ENCODE peak calls at places on chromosomes 13 and 19, in five cellular contexts. A is K562, T is stomach, L is ovary, D is GM12878. Q is an unnamed sample. For H3K27me3, the result is how much of the 10 kb centered on the place peaks cover.

GRCh38 chr13:83355042-83355441 is 527.2 kb downstream of the SLITRK1 start:
- DNase-seq in A (no peak), T (no peak), L (no peak), D (no peak), Q (no peak)

GRCh38 chr13:63190219-63190618 is 1774.6 kb upstream of the PCDH20 start:
- DNase-seq in A (no peak), T (no peak), L (no peak), D (no peak), Q (no peak)

GRCh38 chr13:109745060-109745459 is 41.3 kb downstream of the IRS2 start:
- DNase-seq in A (no peak), T (no peak), L (no peak), D (no peak), Q (no peak)

GRCh38 chr13:65929436-65929835 is 1300.7 kb downstream of the PCDH9 start:
- DNase-seq in A (no peak), T (no peak), L (no peak), D (no peak), Q (no peak)

GRCh38 chr13:51255556-51255955 is 33.4 kb downstream of the FAM124A start:
- DNase-seq in A (no peak), T (no peak), L (no peak), D (no peak), Q (no peak)

GRCh38 chr13:30496147-30496546 is 30.4 kb upstream of the HMGB1 start:
- DNase-seq in A (no peak), T (no peak), L (no peak), D (no peak), Q (no peak)

GRCh38 chr13:49428041-49428763 is 15.7 kb downstream of the CAB39L start:
- DNase-seq in A (no peak), T (no peak), L (no peak), D (no peak), Q (no peak)

GRCh38 chr19:17049711-17050280 is 23.2 kb upstream of the CPAMD8 start:
- DNase-seq in A (no peak), T (no peak), L (no peak), D (no peak), Q (no peak)

GRCh38 chr19:48630289-48631036 is 6.7 kb downstream of the DBP start:
- DNase-seq in A (no peak), T (peak), L (peak), D (no peak), Q (no peak)

GRCh38 chr13:53197424-53197823 is 168.8 kb downstream of the OLFM4 start:
- DNase-seq in A (no peak), T (no peak), L (no peak), D (no peak), Q (no peak)

GRCh38 chr13:90498096-90498495 is 849.4 kb upstream of the MIR17HG start:
- DNase-seq in A (no peak), T (no peak), L (no peak), D (no peak), Q (no peak)

GRCh38 chr19:9956956-9957355 is 20.6 kb upstream of the OLFM2 start:
- DNase-seq in A (no peak), T (no peak), L (no peak), D (no peak), Q (no peak)

GRCh38 chr13:24652346-24652745 is 27.9 kb upstream of the ATP12A start:
- DNase-seq in A (no peak), T (no peak), L (no peak), D (no peak), Q (no peak)

GRCh38 chr19:2302319-2303208 is 5.4 kb downstream of the LINGO3 start:
- DNase-seq in A (peak), T (peak), L (no peak), D (no peak), Q (no peak)

GRCh38 chr19:44718441-44719261 is 19.7 kb downstream of the CEACAM16 start:
- DNase-seq in A (no peak), T (peak), L (peak), D (no peak), Q (no peak)

GRCh38 chr19:9309974-9310446 is 372 bp upstream of the ZNF699 start:
- DNase-seq in A (peak), T (peak), L (peak), D (no peak), Q (peak)

GRCh38 chr13:88656751-88657150 is 985.6 kb downstream of the SLITRK5 start:
- DNase-seq in A (no peak), T (no peak), L (no peak), D (no peak), Q (no peak)

GRCh38 chr13:42654760-42655159 is 80.8 kb downstream of the TNFSF11 start:
- DNase-seq in A (no peak), T (no peak), L (no peak), D (no peak), Q (no peak)

GRCh38 chr13:113616991-113617749 is 32.6 kb downstream of the TFDP1 start:
- DNase-seq in A (no peak), T (peak), L (no peak), D (no peak), Q (no peak)

GRCh38 chr13:20721454-20722357 is 18.2 kb downstream of the IL17D start:
- DNase-seq in A (peak), T (peak), L (peak), D (no peak), Q (peak)

GRCh38 chr19:39502640-39503417 is 4.1 kb downstream of the DLL3 start:
- DNase-seq in A (peak), T (peak), L (peak), D (no peak), Q (no peak)

GRCh38 chr19:33772102-33772857 is 24.4 kb upstream of the KCTD15 start:
- DNase-seq in A (no peak), T (no peak), L (no peak), D (no peak), Q (no peak)

GRCh38 chr19:48814895-48815294 is 4.1 kb upstream of the BCAT2 start:
- DNase-seq in A (no peak), T (no peak), L (no peak), D (no peak), Q (no peak)

GRCh38 chr19:32652893-32653625 is 21.9 kb downstream of the ANKRD27 start:
- DNase-seq in A (no peak), T (peak), L (peak), D (no peak), Q (peak)

GRCh38 chr19:46423194-46423593 is 5.5 kb downstream of the PNMA8C start:
- DNase-seq in A (no peak), T (no peak), L (no peak), D (no peak), Q (no peak)

GRCh38 chr19:35316560-35316959 is 12.4 kb upstream of the CD22 start:
- DNase-seq in A (no peak), T (no peak), L (no peak), D (no peak), Q (no peak)
- TF ChIP-seq EP300 in A (no peak), T (no peak), L (no peak), D (no peak), Q (no peak)

GRCh38 chr19:51477343-51477742 is 996 bp upstream of the CEACAM18 start:
- DNase-seq in A (no peak), T (no peak), L (no peak), D (no peak), Q (no peak)

GRCh38 chr19:51480590-51480989 is 2.3 kb downstream of the CEACAM18 start:
- DNase-seq in A (peak), T (no peak), L (no peak), D (no peak), Q (no peak)

GRCh38 chr19:51476164-51476563 is 2.2 kb upstream of the CEACAM18 start:
- DNase-seq in A (no peak), T (no peak), L (no peak), D (no peak), Q (no peak)

GRCh38 chr19:51479531-51480331 is 1.4 kb downstream of the CEACAM18 start:
- DNase-seq in A (no peak), T (no peak), L (no peak), D (no peak), Q (no peak)

DNA sequence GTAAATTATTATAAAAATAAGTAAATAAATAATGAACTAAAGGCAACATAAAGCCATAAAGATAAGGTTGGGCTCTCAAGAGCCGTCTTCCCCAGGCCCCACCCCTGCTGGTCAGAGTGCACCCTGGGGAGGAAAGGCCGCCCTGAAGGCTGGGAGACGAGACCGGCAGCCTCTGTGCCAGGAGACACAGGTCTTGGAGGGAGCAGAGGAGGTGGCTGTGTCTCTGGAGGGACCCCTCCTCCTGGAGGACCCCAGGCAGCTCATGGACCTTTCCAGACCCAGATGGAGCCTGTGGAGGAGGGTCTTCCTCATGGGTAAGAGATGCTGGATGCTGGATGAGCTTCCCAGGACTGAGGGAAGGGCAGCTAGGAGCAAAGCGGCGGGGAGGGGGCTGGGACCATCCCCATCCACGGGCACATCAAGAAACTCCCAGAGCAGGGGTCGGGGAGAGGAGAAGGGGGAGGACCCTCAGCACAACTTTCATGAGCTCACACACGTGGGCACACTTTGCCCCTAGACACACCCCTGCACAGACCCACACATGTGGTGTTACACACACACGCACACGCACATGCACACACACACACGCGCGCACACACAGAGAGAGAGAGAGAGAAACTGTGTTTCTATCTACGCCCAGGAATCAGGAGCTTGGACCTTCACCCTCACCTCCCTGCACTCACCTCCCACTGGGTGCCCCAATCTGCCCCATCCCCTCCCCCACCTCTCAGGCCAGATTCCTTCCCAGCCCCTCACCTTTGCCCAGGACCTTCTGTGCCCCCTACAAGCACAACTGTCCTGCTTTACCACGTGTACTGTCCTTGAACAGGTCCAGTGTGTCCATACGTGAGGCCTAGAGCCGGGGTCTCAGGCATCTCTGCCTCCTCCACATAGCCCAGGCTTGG is at the start of gene CEACAM18:
- DNase-seq in A (peak), T (no peak), L (no peak), D (no peak), Q (no peak)
- H3K27me3 ChIP-seq in A (under half), T (under half), L (under half), D (under half), Q (under half)

GRCh38 chr19:30718728-30719127 is 346.5 kb downstream of the ZNF536 start:
- DNase-seq in A (no peak), T (no peak), L (no peak), D (no peak), Q (no peak)
- TF ChIP-seq EP300 in A (no peak), T (no peak), L (no peak), D (no peak), Q (no peak)

GRCh38 chr19:42422092-42422575 is 5.1 kb downstream of the LIPE start:
- DNase-seq in A (no peak), T (no peak), L (no peak), D (no peak), Q (no peak)

GRCh38 chr19:42423462-42424344 is 3.5 kb downstream of the LIPE start:
- DNase-seq in A (no peak), T (peak), L (peak), D (no peak), Q (peak)

GRCh38 chr19:42424345-42424707 is 2.9 kb downstream of the LIPE start:
- DNase-seq in A (no peak), T (no peak), L (no peak), D (no peak), Q (no peak)

GRCh38 chr19:42421591-42422031 is 5.6 kb downstream of the LIPE start:
- DNase-seq in A (no peak), T (peak), L (no peak), D (no peak), Q (no peak)

GRCh38 chr19:42422576-42423461 is 4.4 kb downstream of the LIPE start:
- DNase-seq in A (no peak), T (no peak), L (peak), D (no peak), Q (no peak)
- H3K27me3 ChIP-seq in A (under half), T (under half), L (under half), D (under half), Q (under half)

GRCh38 chr13:80173224-80173623 is 167.7 kb downstream of the SPRY2 start:
- DNase-seq in A (no peak), T (no peak), L (no peak), D (no peak), Q (peak)

GRCh38 chr13:80171096-80171495 is 169.8 kb downstream of the SPRY2 start:
- DNase-seq in A (no peak), T (no peak), L (no peak), D (no peak), Q (no peak)

GRCh38 chr13:80164451-80164850 is 176.5 kb downstream of the SPRY2 start:
- DNase-seq in A (no peak), T (no peak), L (no peak), D (no peak), Q (no peak)

GRCh38 chr13:80166352-80166751 is 174.6 kb downstream of the SPRY2 start:
- DNase-seq in A (no peak), T (no peak), L (no peak), D (no peak), Q (no peak)

DNA sequence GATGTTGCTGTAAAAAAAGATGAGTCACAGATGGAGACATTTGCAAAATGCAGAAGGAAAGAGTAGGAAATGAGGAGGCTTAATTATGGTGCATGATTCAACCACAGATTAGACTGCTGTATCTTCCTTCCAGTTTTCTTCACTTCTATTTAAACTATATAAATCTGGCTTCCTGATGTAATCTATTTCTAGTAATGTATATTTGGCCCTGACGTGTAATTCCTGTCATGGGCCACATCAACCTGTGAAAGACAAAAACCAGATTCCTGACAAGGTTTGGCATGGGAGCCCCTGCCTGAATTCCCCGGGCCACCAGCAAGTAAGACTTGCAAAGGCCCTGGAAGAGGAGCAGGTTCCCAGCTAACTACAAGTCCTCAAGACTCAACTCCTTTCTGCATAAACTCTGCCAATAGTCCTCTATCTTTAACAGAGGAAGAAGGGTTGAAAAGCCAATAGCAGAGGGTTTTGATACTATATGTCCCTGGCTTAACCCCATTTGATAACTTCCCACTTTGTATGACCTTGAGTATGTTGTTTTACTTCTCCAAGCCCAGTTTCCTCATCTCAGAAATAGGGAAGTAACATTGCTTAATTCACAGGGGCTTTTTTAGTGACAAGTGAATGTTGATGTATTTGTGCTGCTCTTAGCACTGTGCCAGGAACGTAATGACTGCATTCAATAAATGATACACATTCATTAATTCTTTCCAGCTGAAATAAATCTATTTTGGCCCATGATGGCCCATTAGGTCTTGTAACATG is 172.7 kb downstream of the SPRY2 start:
- DNase-seq in A (no peak), T (no peak), L (no peak), D (no peak), Q (no peak)
- TF ChIP-seq EP300 in A (no peak), T (no peak), L (no peak), D (no peak), Q (peak)

DNA sequence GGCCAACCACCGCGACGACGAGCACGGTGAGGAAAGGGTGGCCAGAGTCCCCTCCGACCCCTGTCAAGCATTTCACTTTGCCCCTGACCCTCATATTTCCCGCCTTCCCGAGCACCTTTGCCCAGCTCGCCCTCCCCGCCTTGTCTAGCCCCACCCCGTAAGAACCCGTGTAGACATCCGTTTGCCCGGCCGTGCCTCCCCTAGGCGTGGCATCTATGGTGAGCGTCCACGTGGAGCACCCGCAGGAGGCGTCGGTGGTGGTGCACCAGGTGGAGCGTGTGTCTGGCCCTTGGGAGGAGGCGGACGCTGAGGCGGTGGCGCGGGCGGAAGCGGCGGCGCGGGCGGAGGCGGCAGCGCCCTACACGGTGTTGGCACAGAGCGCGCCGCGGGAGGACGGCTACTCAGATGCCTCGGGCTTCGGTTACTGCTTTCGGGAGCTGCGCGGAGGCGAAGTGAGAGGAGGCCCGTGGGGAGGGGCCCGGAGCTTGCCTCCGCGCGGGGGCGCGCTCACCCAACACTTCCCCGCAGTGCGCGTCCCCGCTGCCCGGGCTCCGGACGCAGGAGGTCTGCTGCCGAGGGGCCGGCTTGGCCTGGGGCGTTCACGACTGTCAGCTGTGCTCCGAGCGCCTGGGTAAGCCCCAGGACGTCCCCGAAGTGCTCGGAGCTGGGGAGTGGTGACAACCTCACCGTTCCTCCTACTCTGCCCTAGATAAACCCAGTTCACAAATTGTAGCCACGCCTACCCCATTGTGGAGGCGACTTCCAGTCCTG is 4.2 kb downstream of the LTBP4 start:
- DNase-seq in A (peak), T (peak), L (peak), D (peak), Q (no peak)
- H3K27me3 ChIP-seq in A (under half), T (under half), L (under half), D (under half), Q (under half)

GRCh38 chr19:53394522-53394973 is 401 bp upstream of the ZNF765 start:
- DNase-seq in A (peak), T (peak), L (peak), D (peak), Q (no peak)

GRCh38 chr19:53389591-53390377 is 5.2 kb upstream of the ZNF765 start:
- DNase-seq in A (peak), T (no peak), L (peak), D (no peak), Q (no peak)

GRCh38 chr19:53394974-53395839 is at the start of gene ZNF765:
- DNase-seq in A (peak), T (peak), L (peak), D (peak), Q (peak)
- TF ChIP-seq EP300 in A (no peak), T (no peak), L (no peak), D (no peak), Q (no peak)

GRCh38 chr19:12882589-12882988 is 1.3 kb upstream of the DNASE2 start:
- DNase-seq in A (no peak), T (no peak), L (no peak), D (no peak), Q (no peak)
- H3K27me3 ChIP-seq in A (under half), T (under half), L (under half), D (under half), Q (under half)

DNA sequence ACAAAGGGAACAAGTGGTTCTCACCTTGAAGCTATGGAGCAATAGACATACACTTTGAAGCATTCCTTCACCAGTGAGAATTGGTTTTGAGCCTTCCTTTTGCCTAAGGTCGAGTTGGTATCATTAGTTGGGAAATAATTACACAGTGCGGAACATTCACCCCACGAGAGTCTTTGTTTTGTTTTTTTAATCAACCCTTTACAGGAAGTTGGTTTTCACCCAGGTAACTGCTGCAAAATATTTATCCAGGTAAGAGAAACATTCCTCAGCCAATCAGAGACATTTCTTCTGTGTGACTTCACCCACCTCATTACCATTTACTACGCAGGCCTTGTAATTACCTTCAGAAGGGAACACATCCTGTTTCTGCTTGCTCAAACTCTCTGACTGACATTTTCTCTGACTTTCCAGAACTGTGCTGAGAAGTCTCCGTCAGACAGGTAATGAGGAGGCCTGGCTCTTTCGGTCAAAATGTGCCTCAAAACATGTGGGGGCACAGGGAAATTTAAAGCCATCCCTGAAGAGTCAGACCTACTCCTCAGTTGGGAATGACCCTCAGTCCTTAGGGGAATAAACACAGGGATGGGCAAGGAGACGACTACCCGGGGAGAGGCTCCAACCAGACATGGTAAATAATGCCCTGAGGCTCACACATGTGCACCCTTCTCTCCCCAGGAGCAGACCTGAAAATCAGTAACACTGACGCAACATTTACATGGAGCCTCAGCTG is 22.7 kb upstream of the SERP2 start:
- DNase-seq in A (no peak), T (no peak), L (no peak), D (no peak), Q (no peak)
- TF ChIP-seq EP300 in A (no peak), T (no peak), L (no peak), D (no peak), Q (no peak)

DNA sequence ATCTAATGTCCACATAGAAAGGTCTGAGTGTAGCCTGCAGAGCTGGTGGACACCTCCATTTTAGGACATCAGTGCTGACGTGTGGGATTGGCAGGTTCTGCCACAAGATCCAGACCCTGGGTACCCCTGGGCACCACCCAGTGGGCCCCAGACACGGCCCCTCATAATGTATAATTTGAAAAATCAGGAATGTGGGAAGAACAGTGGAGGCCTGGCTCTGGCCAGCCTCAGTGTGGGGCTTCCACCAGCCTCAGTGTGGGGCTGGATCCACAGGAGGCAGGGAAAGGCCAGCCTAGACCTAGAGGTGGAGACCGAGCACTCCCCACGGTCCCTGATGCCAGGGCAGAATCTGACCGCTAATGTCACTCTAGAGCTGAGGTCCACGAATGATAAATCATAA is 150.7 kb upstream of the SOX1 start:
- DNase-seq in A (no peak), T (no peak), L (no peak), D (no peak), Q (no peak)
- H3K27me3 ChIP-seq in A (under half), T (under half), L (under half), D (under half), Q (under half)